ENCODE peak calls at places on chromosome 6, in seven cellular contexts. O is RWPE1; Z is NCI-H1436 treated with DMSO at 0.1 percent for 48 hours; L is T-helper 17 cell; J is T-helper 1 cell; U is tibial nerve; E is CD4-positive, alpha-beta T cell. N is an unnamed sample.

GRCh38 chr6:227074-227782 is 65.1 kb upstream of the DUSP22 start:
- DNase-seq in O (no peak), Z (no peak), L (no peak), J (no peak), U (no peak), E (no peak), N (no peak)

GRCh38 chr6:13814938-13815575 is 700 bp upstream of the MCUR1 start:
- DNase-seq in O (no peak), Z (no peak), L (no peak), J (no peak), U (no peak), E (no peak), N (no peak)

GRCh38 chr6:21664263-21665081 is 70.9 kb downstream of the SOX4 start:
- DNase-seq in O (no peak), Z (no peak), L (no peak), J (no peak), U (no peak), E (no peak), N (peak; percentile 15)

GRCh38 chr6:100678027-100678426 is 203.1 kb downstream of the ASCC3 start:
- DNase-seq in O (no peak), Z (no peak), L (no peak), J (no peak), U (no peak), E (no peak), N (no peak)

GRCh38 chr6:129317931-129318820 is 391.8 kb downstream of the ARHGAP18 start:
- DNase-seq in O (peak; percentile 21), Z (no peak), L (no peak), J (no peak), U (no peak), E (no peak), N (no peak)

GRCh38 chr6:106077881-106078280 is 8.3 kb upstream of the PRDM1 start:
- DNase-seq in O (no peak), Z (no peak), L (no peak), J (no peak), U (no peak), E (no peak), N (no peak)

GRCh38 chr6:93194480-93194879 is 224.9 kb downstream of the EPHA7 start:
- DNase-seq in O (no peak), Z (no peak), L (no peak), J (no peak), U (no peak), E (no peak), N (no peak)

GRCh38 chr6:169274761-169275160 is 21.1 kb upstream of the THBS2 start:
- DNase-seq in O (no peak), Z (no peak), L (no peak), J (no peak), U (no peak), E (no peak), N (no peak)

GRCh38 chr6:43923376-43924221 is 153.6 kb downstream of the VEGFA start:
- DNase-seq in O (peak; percentile 53), Z (no peak), L (no peak), J (no peak), U (no peak), E (no peak), N (no peak)

GRCh38 chr6:44473870-44474631 is 86.5 kb downstream of the CDC5L start:
- DNase-seq in O (no peak), Z (no peak), L (no peak), J (no peak), U (no peak), E (no peak), N (no peak)

GRCh38 chr6:55705381-55705780 is 126.4 kb upstream of the HMGCLL1 start:
- DNase-seq in O (no peak), Z (no peak), L (no peak), J (no peak), U (no peak), E (no peak), N (no peak)

GRCh38 chr6:35727935-35728662 is 8.7 kb upstream of the ARMC12 start:
- DNase-seq in O (peak; percentile 89), Z (no peak), L (peak; percentile 82), J (peak; percentile 95), U (peak; percentile 91), E (peak; percentile 82), N (peak; percentile 72)

GRCh38 chr6:5562277-5562676 is 301.0 kb downstream of the FARS2 start:
- DNase-seq in O (no peak), Z (no peak), L (no peak), J (peak; percentile 12), U (no peak), E (no peak), N (no peak)

GRCh38 chr6:147078602-147079001 is 125.6 kb upstream of the STXBP5 start:
- DNase-seq in O (no peak), Z (no peak), L (no peak), J (no peak), U (no peak), E (no peak), N (no peak)

GRCh38 chr6:137762168-137763090 is 104.6 kb upstream of the TNFAIP3 start:
- DNase-seq in O (no peak), Z (no peak), L (no peak), J (no peak), U (no peak), E (no peak), N (no peak)

GRCh38 chr6:53765270-53765669 is 29.5 kb upstream of the LRRC1 start:
- DNase-seq in O (no peak), Z (no peak), L (no peak), J (no peak), U (no peak), E (no peak), N (no peak)